ENCODE peak calls at places on chromosomes 7 and 10, in six cellular contexts. J is SK-N-SH, R is uterus, E is SJSA1, N is lower leg skin, F is GM12865. Y is an unnamed sample.

GRCh38 chr7:50415844-50416243 is 34.3 kb downstream of the FIGNL1 start:
- DNase-seq in J (no peak), R (no peak), E (no peak), N (no peak), F (no peak), Y (no peak)

GRCh38 chr10:86536294-86536861 is 14.8 kb upstream of the WAPL start:
- DNase-seq in J (no peak), R (no peak), E (no peak), N (no peak), F (peak), Y (no peak)

GRCh38 chr10:77667426-77668324 is 30.1 kb upstream of the KCNMA1 start:
- DNase-seq in J (peak), R (no peak), E (no peak), N (no peak), F (peak), Y (no peak)

GRCh38 chr10:31143331-31143935 is 111.8 kb upstream of the ZNF438 start:
- DNase-seq in J (no peak), R (no peak), E (peak), N (no peak), F (no peak), Y (no peak)

GRCh38 chr7:99374121-99375064 is at the start of gene ARPC1B:
- DNase-seq in J (peak), R (peak), E (peak), N (peak), F (peak), Y (peak)

GRCh38 chr7:107148721-107149120 is 20.1 kb upstream of the HBP1 start:
- DNase-seq in J (no peak), R (no peak), E (no peak), N (no peak), F (no peak), Y (no peak)

GRCh38 chr10:12556057-12556456 is 206.7 kb downstream of the CAMK1D start:
- DNase-seq in J (no peak), R (no peak), E (no peak), N (peak), F (no peak), Y (no peak)

GRCh38 chr7:28744951-28745350 is 213.2 kb downstream of the TRIL start:
- DNase-seq in J (no peak), R (no peak), E (no peak), N (no peak), F (no peak), Y (no peak)

GRCh38 chr10:114526497-114527238 is 122.4 kb upstream of the AFAP1L2 start:
- DNase-seq in J (peak), R (peak), E (peak), N (peak), F (peak), Y (no peak)

GRCh38 chr7:36712015-36712414 is 12.3 kb downstream of the AOAH start:
- DNase-seq in J (no peak), R (no peak), E (peak), N (no peak), F (no peak), Y (no peak)

GRCh38 chr10:131674130-131674529 is 226.7 kb upstream of the PPP2R2D start:
- DNase-seq in J (no peak), R (no peak), E (no peak), N (peak), F (no peak), Y (no peak)

GRCh38 chr7:125089171-125089570 is 159.5 kb upstream of the POT1 start:
- DNase-seq in J (no peak), R (no peak), E (no peak), N (no peak), F (no peak), Y (no peak)

GRCh38 chr7:75740846-75741497 is 2.2 kb upstream of the HIP1 start:
- DNase-seq in J (no peak), R (peak), E (no peak), N (peak), F (peak), Y (no peak)

GRCh38 chr10:127195571-127196226 is 692 bp downstream of the INSYN2A start:
- DNase-seq in J (peak), R (no peak), E (peak), N (no peak), F (no peak), Y (peak)

GRCh38 chr10:133159950-133160812 is at the start of gene KNDC1:
- DNase-seq in J (peak), R (no peak), E (no peak), N (peak), F (no peak), Y (peak)

GRCh38 chr10:71185209-71185608 is 27.2 kb upstream of the UNC5B start:
- DNase-seq in J (no peak), R (no peak), E (no peak), N (no peak), F (no peak), Y (no peak)

GRCh38 chr10:62258926-62259325 is 9.7 kb downstream of the RTKN2 start:
- DNase-seq in J (no peak), R (no peak), E (no peak), N (no peak), F (no peak), Y (no peak)

GRCh38 chr7:142603870-142604448 is 145.3 kb upstream of the PRSS1 start:
- DNase-seq in J (peak), R (no peak), E (peak), N (no peak), F (peak), Y (peak)

GRCh38 chr7:22326181-22326580 is 30.8 kb downstream of the RAPGEF5 start:
- DNase-seq in J (no peak), R (no peak), E (no peak), N (no peak), F (no peak), Y (no peak)

GRCh38 chr10:128068398-128069285 is 57.6 kb downstream of the MKI67 start:
- DNase-seq in J (no peak), R (no peak), E (no peak), N (peak), F (no peak), Y (no peak)

GRCh38 chr7:30933124-30933893 is 21.7 kb downstream of the AQP1 start:
- DNase-seq in J (peak), R (peak), E (no peak), N (no peak), F (peak), Y (peak)

GRCh38 chr7:98294798-98295382 is 13.4 kb downstream of the BRI3 start:
- DNase-seq in J (peak), R (no peak), E (peak), N (peak), F (peak), Y (peak)

GRCh38 chr7:41629711-41630111 is 73.2 kb downstream of the INHBA start:
- DNase-seq in J (no peak), R (no peak), E (no peak), N (no peak), F (no peak), Y (no peak)

GRCh38 chr7:131623154-131623553 is 66.7 kb upstream of the PODXL start:
- DNase-seq in J (no peak), R (peak), E (no peak), N (no peak), F (no peak), Y (no peak)

GRCh38 chr10:102657984-102658724 is 13.9 kb downstream of the TRIM8 start:
- DNase-seq in J (no peak), R (no peak), E (no peak), N (no peak), F (no peak), Y (no peak)

GRCh38 chr10:33807527-33808377 is 473.3 kb upstream of the NRP1 start:
- DNase-seq in J (no peak), R (no peak), E (no peak), N (no peak), F (no peak), Y (no peak)

GRCh38 chr7:913736-914520 is 37.6 kb downstream of the GET4 start:
- DNase-seq in J (no peak), R (no peak), E (peak), N (no peak), F (no peak), Y (no peak)

GRCh38 chr7:2399848-2400587 is 3.4 kb upstream of the CHST12 start:
- DNase-seq in J (peak), R (peak), E (peak), N (peak), F (peak), Y (no peak)

GRCh38 chr10:96991313-96991841 is 159.3 kb downstream of the LCOR start:
- DNase-seq in J (no peak), R (no peak), E (peak), N (no peak), F (peak), Y (no peak)

GRCh38 chr7:155872678-155873369 is 60.6 kb upstream of the SHH start:
- DNase-seq in J (no peak), R (no peak), E (no peak), N (peak), F (no peak), Y (no peak)

GRCh38 chr10:30974773-30975386 is 56.8 kb downstream of the ZNF438 start:
- DNase-seq in J (no peak), R (no peak), E (no peak), N (no peak), F (no peak), Y (no peak)

GRCh38 chr10:132206806-132207535 is 20.2 kb downstream of the DPYSL4 start:
- DNase-seq in J (no peak), R (no peak), E (no peak), N (no peak), F (no peak), Y (no peak)

GRCh38 chr10:26216949-26217395 is 398 bp downstream of the GAD2 start:
- DNase-seq in J (peak), R (no peak), E (no peak), N (no peak), F (no peak), Y (no peak)
- H3K4me3 ChIP-seq in J (no peak), R (no peak), E (no peak), N (no peak), F (no peak), Y (no peak)

DNA sequence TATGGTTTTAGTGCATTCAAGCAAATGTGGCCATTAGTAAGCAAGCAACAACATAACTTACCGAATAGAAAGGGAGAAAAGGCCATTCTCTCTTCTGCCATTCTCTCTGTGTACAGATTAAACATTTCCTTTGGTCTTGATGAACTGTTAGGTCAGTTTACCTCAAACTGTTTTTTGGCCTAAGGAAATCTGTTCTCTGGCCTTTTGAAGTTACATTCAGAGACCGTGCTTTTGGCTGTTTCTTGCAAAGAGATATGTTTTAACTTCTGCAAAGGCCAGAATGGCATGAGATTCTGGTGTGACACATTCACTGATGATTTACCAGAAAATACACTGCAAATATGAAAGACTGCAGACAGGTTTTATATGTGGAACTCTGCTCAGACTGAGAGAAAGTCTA is 22.2 kb downstream of the AHR start:
- DNase-seq in J (no peak), R (no peak), E (no peak), N (no peak), F (no peak), Y (no peak)
- H3K4me3 ChIP-seq in J (no peak), R (no peak), E (no peak), N (no peak), F (no peak), Y (no peak)

GRCh38 chr10:60343254-60343653 is 46.4 kb downstream of the ANK3 start:
- DNase-seq in J (no peak), R (no peak), E (no peak), N (no peak), F (no peak), Y (no peak)

GRCh38 chr10:60341969-60342368 is 47.7 kb downstream of the ANK3 start:
- DNase-seq in J (no peak), R (no peak), E (no peak), N (no peak), F (no peak), Y (no peak)

GRCh38 chr10:60336901-60337630 is 52.6 kb downstream of the ANK3 start:
- DNase-seq in J (no peak), R (no peak), E (no peak), N (no peak), F (no peak), Y (no peak)

GRCh38 chr10:60338002-60338564 is 51.6 kb downstream of the ANK3 start:
- DNase-seq in J (no peak), R (no peak), E (no peak), N (no peak), F (no peak), Y (no peak)

GRCh38 chr10:60340973-60341372 is 48.7 kb downstream of the ANK3 start:
- DNase-seq in J (no peak), R (no peak), E (no peak), N (no peak), F (no peak), Y (no peak)
- H3K4me3 ChIP-seq in J (no peak), R (no peak), E (no peak), N (no peak), F (no peak), Y (no peak)

DNA sequence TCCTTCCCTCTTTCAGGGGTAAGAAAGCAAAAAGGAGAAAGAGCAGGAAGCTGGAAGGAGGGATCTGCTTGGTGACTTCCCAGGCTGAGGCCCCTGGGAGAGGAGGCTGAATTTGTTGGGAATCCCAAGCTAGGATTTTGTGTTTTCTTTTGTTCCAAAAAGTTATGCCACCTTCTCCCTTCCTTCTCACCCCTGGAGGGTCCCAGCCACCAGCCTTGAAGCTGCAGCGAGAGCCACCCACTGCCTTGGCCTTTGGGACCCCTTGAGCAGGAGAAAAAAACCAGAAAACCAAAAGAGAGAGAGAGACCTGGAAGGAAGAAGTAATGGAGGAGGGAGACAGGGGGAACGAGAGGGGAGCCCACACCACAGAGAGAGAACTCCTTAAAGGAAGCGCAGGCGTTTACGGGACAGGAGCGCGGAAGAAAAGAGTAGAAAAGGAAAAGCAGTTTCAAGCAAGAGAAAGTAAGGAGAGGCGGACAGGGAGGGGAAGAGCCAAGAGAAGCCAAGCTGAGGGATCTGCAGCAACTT is 7.1 kb downstream of the VAX1 start:
- DNase-seq in J (no peak), R (no peak), E (no peak), N (no peak), F (no peak), Y (no peak)
- H3K4me3 ChIP-seq in J (no peak), R (no peak), E (no peak), N (no peak), F (no peak), Y (no peak)

GRCh38 chr7:159030490-159031134 is 114.1 kb downstream of the VIPR2 start:
- DNase-seq in J (peak), R (peak), E (peak), N (peak), F (no peak), Y (peak)
- H3K4me3 ChIP-seq in J (peak), R (peak), E (peak), N (peak), F (no peak), Y (peak)